ENCODE peak calls at places on chromosomes 16 and 17, in four cellular contexts. B is upper lobe of right lung, M is activated B cell treated with CpG ODN at 0.5 μM for 24 hours, C is endothelial cell. F is an unnamed sample.

GRCh38 chr17:3002538-3003301 is 60.7 kb downstream of the OR1D5 start:
- DNase-seq in B (peak), C (no peak), M (peak), F (no peak)

GRCh38 chr16:84096447-84097005 is 20.2 kb downstream of the MBTPS1 start:
- DNase-seq in C (no peak), B (no peak), M (no peak), F (no peak)

GRCh38 chr17:16934133-16934795 is 37.7 kb downstream of the TNFRSF13B start:
- DNase-seq in C (no peak), B (peak), M (no peak), F (no peak)

GRCh38 chr16:19776565-19776964 is 58.5 kb downstream of the IQCK start:
- DNase-seq in B (no peak), M (no peak), C (no peak), F (no peak)

GRCh38 chr16:79402356-79402755 is 198.2 kb downstream of the MAF start:
- DNase-seq in B (no peak), C (no peak), M (no peak), F (no peak)

GRCh38 chr17:81509687-81510523 is 2.7 kb downstream of the ACTG1 start:
- DNase-seq in C (no peak), B (no peak), M (no peak), F (no peak)

GRCh38 chr17:42821176-42821575 is 2.9 kb downstream of the BECN1 start:
- DNase-seq in C (no peak), B (no peak), M (no peak), F (no peak)

GRCh38 chr17:45220079-45220478 is 1.6 kb upstream of the FMNL1 start:
- DNase-seq in M (no peak), B (no peak), C (no peak), F (no peak)

GRCh38 chr16:67104061-67104460 is 5.7 kb upstream of the PHAF1 start:
- DNase-seq in M (no peak), B (no peak), C (peak), F (no peak)

GRCh38 chr16:17556276-17557052 is 85.7 kb upstream of the XYLT1 start:
- DNase-seq in B (no peak), M (no peak), C (no peak), F (no peak)

GRCh38 chr16:59880626-59881025 is 1146.5 kb upstream of the GOT2 start:
- DNase-seq in M (no peak), C (no peak), B (no peak), F (no peak)

GRCh38 chr17:20264996-20265395 is 202.3 kb downstream of the LGALS9B start:
- DNase-seq in M (no peak), C (no peak), B (no peak), F (no peak)

GRCh38 chr17:3845361-3845753 is 689 bp downstream of the NCBP3 start:
- DNase-seq in B (no peak), M (peak), C (no peak), F (peak)

GRCh38 chr16:49970818-49971431 is 54.1 kb upstream of the CNEP1R1 start:
- DNase-seq in C (no peak), M (no peak), B (no peak), F (no peak)

GRCh38 chr17:5921919-5922318 is 148.3 kb upstream of the WSCD1 start:
- DNase-seq in C (no peak), B (no peak), M (no peak), F (no peak)

GRCh38 chr17:75832164-75832651 is 12.0 kb downstream of the UNC13D start:
- DNase-seq in M (no peak), C (no peak), B (peak), F (peak)

GRCh38 chr17:16909887-16910286 is 62.0 kb downstream of the TNFRSF13B start:
- DNase-seq in M (no peak), B (no peak), C (peak), F (no peak)

GRCh38 chr16:47416869-47417268 is 44.0 kb downstream of the ITFG1 start:
- DNase-seq in B (no peak), C (no peak), M (no peak), F (no peak)

GRCh38 chr17:28524476-28525415 is 18.6 kb downstream of the FOXN1 start:
- DNase-seq in C (no peak), M (no peak), B (peak), F (no peak)

GRCh38 chr16:19837331-19837943 is 47.2 kb downstream of the GPRC5B start:
- DNase-seq in C (no peak), B (no peak), M (no peak), F (no peak)

GRCh38 chr17:70187383-70187782 is 18.1 kb downstream of the KCNJ2 start:
- DNase-seq in C (no peak), M (no peak), B (no peak), F (no peak)

GRCh38 chr17:58172369-58173071 is 5.7 kb downstream of the OR4D2 start:
- DNase-seq in C (peak), M (no peak), B (no peak), F (peak)

GRCh38 chr16:4277987-4278513 is 5.2 kb upstream of the TFAP4 start:
- DNase-seq in C (no peak), M (no peak), B (no peak), F (no peak)

GRCh38 chr17:72632026-72632684 is 460.3 kb downstream of the SLC39A11 start:
- DNase-seq in M (no peak), B (no peak), C (no peak), F (no peak)

GRCh38 chr16:31695667-31696066 is 168.0 kb downstream of the AHSP start:
- DNase-seq in M (no peak), B (no peak), C (no peak), F (peak)

GRCh38 chr17:4968916-4969550 is 1.4 kb upstream of the SPAG7 start:
- DNase-seq in C (no peak), M (no peak), B (no peak), F (no peak)

GRCh38 chr16:85735946-85736345 is 14.9 kb downstream of the C16orf74 start:
- DNase-seq in B (no peak), C (no peak), M (no peak), F (no peak)

GRCh38 chr17:50638851-50639767 is 4.4 kb downstream of the ABCC3 start:
- DNase-seq in C (no peak), B (peak), M (no peak), F (no peak)

GRCh38 chr16:31186176-31186575 is 6.2 kb downstream of the FUS start:
- DNase-seq in M (no peak), B (no peak), C (no peak), F (no peak)

GRCh38 chr17:40432864-40433528 is 10.3 kb upstream of the IGFBP4 start:
- DNase-seq in B (peak), C (no peak), M (no peak), F (no peak)

GRCh38 chr17:40431231-40431602 is 12.0 kb upstream of the IGFBP4 start:
- DNase-seq in C (no peak), M (no peak), B (peak), F (no peak)

GRCh38 chr17:40430272-40431230 is 12.7 kb upstream of the IGFBP4 start:
- DNase-seq in B (peak), M (no peak), C (no peak), F (no peak)

GRCh38 chr17:40436631-40437030 is 6.6 kb upstream of the IGFBP4 start:
- DNase-seq in B (no peak), C (no peak), M (no peak), F (no peak)

GRCh38 chr17:40433551-40434384 is 9.5 kb upstream of the IGFBP4 start:
- DNase-seq in M (no peak), C (peak), B (peak), F (no peak)
- TF ChIP-seq CTCF in M (no peak), C (peak), B (peak), F (peak)

DNA sequence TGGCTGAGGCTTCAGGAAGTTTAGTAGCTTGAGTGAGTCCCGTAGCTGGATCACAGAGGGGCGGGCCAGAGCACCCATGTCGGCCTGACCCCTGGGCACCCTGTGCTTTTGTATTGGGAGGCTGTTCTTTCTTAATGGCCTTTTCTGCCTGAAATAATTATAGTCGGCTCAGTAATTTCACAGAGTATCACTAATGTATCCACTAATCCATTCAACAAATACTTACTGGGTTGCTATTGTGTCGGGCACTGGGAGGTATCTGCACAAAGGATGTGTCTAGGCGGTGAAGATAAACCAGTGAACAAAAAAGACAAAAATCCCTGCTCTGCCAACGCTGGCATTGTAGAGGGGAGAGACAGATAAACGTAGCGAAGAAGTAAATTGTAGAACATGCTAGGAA is 318.6 kb downstream of the FOXL1 start:
- DNase-seq in C (no peak), B (peak), M (no peak), F (no peak)
- TF ChIP-seq CTCF in C (no peak), B (no peak), M (no peak), F (no peak)

GRCh38 chr17:37062036-37062435 is 113.3 kb downstream of the AATF start:
- DNase-seq in C (no peak), M (no peak), B (peak), F (no peak)
- TF ChIP-seq CTCF in C (no peak), M (no peak), B (no peak), F (no peak)

GRCh38 chr16:64088838-64089237 is 1033.0 kb downstream of the CDH11 start:
- DNase-seq in C (no peak), B (no peak), M (no peak), F (no peak)
- TF ChIP-seq CTCF in C (no peak), B (no peak), M (no peak), F (no peak)

GRCh38 chr16:58506241-58507194 is 6.6 kb downstream of the NDRG4 start:
- DNase-seq in M (no peak), B (no peak), C (no peak), F (no peak)
- TF ChIP-seq CTCF in M (no peak), B (no peak), C (no peak), F (no peak)

GRCh38 chr17:44095647-44096496 is 25.3 kb downstream of the G6PC3 start:
- DNase-seq in C (peak), M (no peak), B (peak), F (no peak)
- TF ChIP-seq CTCF in C (no peak), M (no peak), B (no peak), F (no peak)

GRCh38 chr17:61002316-61002736 is 324.7 kb downstream of the BCAS3 start:
- DNase-seq in C (no peak), B (no peak), M (no peak), F (no peak)
- TF ChIP-seq CTCF in C (peak), B (peak), M (peak), F (peak)

GRCh38 chr16:57945740-57946138 is 25.2 kb downstream of the CNGB1 start:
- DNase-seq in M (no peak), B (no peak), C (no peak), F (no peak)
- TF ChIP-seq CTCF in M (no peak), B (no peak), C (no peak), F (no peak)

F was measured in CD8-positive, alpha-beta T cell.